ENCODE peak calls at places on chromosomes 12 and 14, in seven cellular contexts. H, L, B, X, K, Y and S are unnamed samples.

GRCh38 chr12:34401659-34402227 is 379.4 kb downstream of the ALG10 start:
- DNase-seq in Y (no peak), B (no peak), L (no peak), H (peak), K (peak), X (no peak), S (no peak)

GRCh38 chr14:103259801-103260628 is 74.0 kb upstream of the EIF5 start:
- DNase-seq in X (no peak), L (no peak), Y (no peak), B (no peak), K (peak), H (no peak), S (no peak)

GRCh38 chr14:85391892-85392291 is 138.1 kb upstream of the FLRT2 start:
- DNase-seq in H (no peak), L (no peak), B (no peak), K (no peak), X (no peak), Y (no peak), S (no peak)

GRCh38 chr12:50699940-50700339 is 64.0 kb upstream of the ATF1 start:
- DNase-seq in Y (no peak), K (no peak), X (no peak), H (no peak), L (no peak), B (no peak), S (no peak)

GRCh38 chr12:53223006-53223305 is 9.1 kb downstream of the RARG start:
- DNase-seq in H (no peak), X (no peak), K (no peak), L (no peak), B (no peak), Y (no peak), S (no peak)

GRCh38 chr12:47751561-47751960 is 7.1 kb downstream of the RAPGEF3 start:
- DNase-seq in B (no peak), X (no peak), K (peak), H (no peak), L (no peak), Y (no peak), S (no peak)

GRCh38 chr12:119036878-119037493 is 55.6 kb downstream of the SRRM4 start:
- DNase-seq in B (peak), H (peak), X (no peak), Y (peak), K (peak), L (peak), S (peak)

GRCh38 chr12:126862500-126862899 is 1404.5 kb upstream of the TMEM132C start:
- DNase-seq in X (no peak), K (no peak), B (no peak), Y (peak), H (no peak), L (no peak), S (no peak)

GRCh38 chr12:52837341-52837741 is 3.2 kb upstream of the KRT79 start:
- DNase-seq in K (no peak), Y (peak), H (no peak), B (no peak), X (no peak), L (no peak), S (no peak)

GRCh38 chr12:91361864-91362263 is 179.2 kb upstream of the DCN start:
- DNase-seq in H (no peak), L (peak), B (no peak), Y (peak), K (no peak), X (no peak), S (no peak)

GRCh38 chr12:94841171-94841570 is 162.3 kb downstream of the NDUFA12 start:
- DNase-seq in H (no peak), K (no peak), Y (no peak), B (no peak), X (no peak), L (no peak), S (no peak)

GRCh38 chr14:90383731-90384542 is 12.9 kb upstream of the CALM1 start:
- DNase-seq in H (peak), Y (peak), L (peak), K (peak), B (peak), X (no peak), S (peak)

GRCh38 chr12:132026061-132026795 is 76.5 kb downstream of the EP400 start:
- DNase-seq in X (no peak), B (no peak), H (no peak), L (no peak), Y (no peak), K (no peak), S (no peak)

GRCh38 chr14:22570132-22570949 is 18.7 kb downstream of the DAD1 start:
- DNase-seq in X (peak), L (peak), H (peak), Y (peak), K (peak), B (peak), S (peak)

GRCh38 chr14:71250791-71251190 is 343.5 kb downstream of the PCNX1 start:
- DNase-seq in L (no peak), H (no peak), B (no peak), X (no peak), Y (no peak), K (no peak), S (no peak)

GRCh38 chr12:25959069-25959961 is 833 bp downstream of the RASSF8 start:
- DNase-seq in X (no peak), H (peak), B (no peak), Y (no peak), K (peak), L (no peak), S (peak)

GRCh38 chr14:35400707-35401421 is 3.7 kb downstream of the NFKBIA start:
- DNase-seq in L (peak), K (no peak), Y (peak), H (no peak), X (no peak), B (no peak), S (no peak)

GRCh38 chr14:55240526-55241178 is 30.6 kb upstream of the FBXO34 start:
- DNase-seq in K (peak), B (no peak), H (peak), L (no peak), X (no peak), Y (no peak), S (no peak)

GRCh38 chr14:90759370-90760054 is 56.7 kb downstream of the TTC7B start:
- DNase-seq in K (no peak), H (peak), X (no peak), B (no peak), Y (no peak), L (no peak), S (no peak)

DNA sequence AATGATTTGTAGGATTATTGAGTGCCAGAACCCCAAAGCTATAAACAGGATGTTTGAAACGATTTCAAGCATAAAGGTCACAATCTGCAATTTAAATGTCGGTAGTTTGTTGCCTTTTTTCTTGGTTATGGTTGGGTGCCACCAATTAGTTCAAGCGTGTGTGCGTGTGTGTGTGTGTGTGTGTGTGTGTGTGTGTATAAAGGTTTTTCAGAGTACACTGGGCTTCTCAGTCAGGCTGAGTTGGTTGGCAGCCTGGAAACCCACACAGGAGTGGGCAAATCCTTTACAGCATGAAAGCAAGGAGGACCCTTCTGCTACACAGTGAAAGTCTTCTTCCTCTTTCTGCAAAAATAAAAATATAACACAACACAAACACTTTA is 13.4 kb upstream of the WSCD2 start:
- DNase-seq in Y (no peak), L (no peak), B (no peak), X (no peak), H (no peak), K (no peak), S (no peak)
- TF ChIP-seq POLR2AphosphoS5 in Y (no peak), L (no peak), B (no peak), X (no peak), H (no peak), K (no peak), S (no peak)

GRCh38 chr12:101935769-101936741 is 58.7 kb downstream of the DRAM1 start:
- DNase-seq in B (no peak), K (no peak), H (no peak), L (no peak), X (peak), Y (peak), S (no peak)
- TF ChIP-seq TAF1 in B (peak), K (no peak), H (no peak), L (no peak), X (peak), Y (no peak), S (peak)

GRCh38 chr12:57004651-57005050 is 1.7 kb downstream of the ZBTB39 start:
- DNase-seq in L (no peak), X (no peak), H (no peak), Y (no peak), K (no peak), B (no peak), S (no peak)

GRCh38 chr12:57008113-57008687 is 1.9 kb upstream of the ZBTB39 start:
- DNase-seq in H (no peak), K (peak), X (peak), B (no peak), Y (peak), L (peak), S (no peak)

GRCh38 chr12:57009949-57010626 is 3.7 kb upstream of the ZBTB39 start:
- DNase-seq in B (no peak), X (no peak), L (no peak), H (no peak), K (no peak), Y (no peak), S (no peak)

GRCh38 chr12:57005980-57006808 is at the start of gene ZBTB39:
- DNase-seq in B (peak), K (peak), H (peak), X (no peak), L (peak), Y (peak), S (peak)

GRCh38 chr12:57006809-57007475 is 596 bp upstream of the ZBTB39 start:
- DNase-seq in B (no peak), H (no peak), L (no peak), Y (no peak), K (no peak), X (no peak), S (no peak)
- TF ChIP-seq POLR2AphosphoS5 in B (no peak), H (no peak), L (no peak), Y (no peak), K (no peak), X (no peak), S (no peak)

GRCh38 chr12:65449400-65449799 is 170.9 kb downstream of the MSRB3 start:
- DNase-seq in L (no peak), Y (no peak), X (no peak), H (no peak), B (no peak), K (no peak), S (no peak)
- TF ChIP-seq TAF1 in L (no peak), Y (no peak), X (no peak), H (no peak), B (no peak), K (no peak), S (no peak)

DNA sequence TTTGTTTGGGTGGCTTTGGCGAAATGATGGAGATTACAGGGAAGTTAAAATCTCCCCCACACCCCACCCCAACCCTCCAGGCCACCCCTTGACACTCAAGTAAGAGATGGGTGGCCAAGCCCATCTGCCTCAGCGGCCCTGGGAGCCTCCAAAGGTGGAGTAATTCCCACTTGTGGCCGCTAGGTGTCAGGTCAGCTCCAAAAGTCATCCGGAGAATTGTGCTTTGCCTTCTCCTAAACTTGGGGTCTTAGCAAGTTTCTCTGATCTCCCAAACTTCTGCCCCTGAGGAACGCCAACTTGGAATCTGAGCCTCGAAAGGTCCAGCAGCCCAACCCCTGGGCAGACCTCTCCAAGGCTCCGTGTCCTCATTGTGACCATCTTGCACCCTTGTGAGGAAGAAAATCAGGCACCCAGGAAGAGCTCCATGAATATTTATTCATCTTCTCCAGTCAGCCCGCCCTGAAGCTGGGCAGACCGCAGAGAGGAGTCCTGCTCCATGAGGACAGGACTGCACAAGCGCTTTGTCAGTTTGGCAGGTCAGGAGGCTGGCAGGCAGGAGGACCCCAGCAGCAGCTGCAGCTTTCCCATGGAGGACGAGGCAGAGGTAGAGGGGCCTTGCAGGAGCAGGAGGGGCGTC is 46.7 kb downstream of the LRRC74A start:
- DNase-seq in X (no peak), Y (peak), K (peak), H (peak), L (peak), B (peak), S (peak)
- TF ChIP-seq POLR2AphosphoS5 in X (no peak), Y (no peak), K (no peak), H (no peak), L (no peak), B (no peak), S (no peak)

DNA sequence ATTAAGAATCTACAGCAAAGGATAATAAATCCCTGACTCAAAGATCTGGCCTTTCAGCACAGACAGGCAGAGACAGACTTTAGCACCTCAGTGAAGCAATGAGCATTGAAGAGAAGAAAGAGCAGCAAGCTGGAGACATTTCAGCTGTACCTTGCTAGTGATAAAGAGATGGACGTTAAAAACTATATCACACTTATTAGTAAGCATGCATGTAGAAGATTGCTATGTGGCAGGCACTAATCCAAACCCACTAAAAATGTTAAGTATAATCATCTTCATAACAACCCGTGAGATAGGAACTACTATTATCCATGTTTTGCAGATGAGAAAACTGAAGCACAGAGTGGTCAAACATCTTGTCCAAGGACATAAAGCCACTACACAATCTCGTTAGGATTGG is 1538.3 kb upstream of the FLRT2 start:
- DNase-seq in L (no peak), X (no peak), Y (no peak), K (no peak), H (no peak), B (no peak), S (no peak)
- TF ChIP-seq TAF1 in L (no peak), X (no peak), Y (no peak), K (no peak), H (no peak), B (no peak), S (no peak)

GRCh38 chr12:19916193-19916498 is 452.2 kb upstream of the PDE3A start:
- DNase-seq in L (no peak), B (no peak), H (no peak), K (no peak), X (no peak), Y (no peak), S (no peak)

GRCh38 chr12:19910681-19911080 is 457.7 kb upstream of the PDE3A start:
- DNase-seq in Y (no peak), B (no peak), K (no peak), H (no peak), X (no peak), L (no peak), S (no peak)

GRCh38 chr12:19916982-19917381 is 451.4 kb upstream of the PDE3A start:
- DNase-seq in K (no peak), Y (no peak), L (no peak), H (no peak), X (no peak), B (no peak), S (no peak)

GRCh38 chr12:19912996-19913395 is 455.3 kb upstream of the PDE3A start:
- DNase-seq in L (peak), X (no peak), K (no peak), B (no peak), Y (no peak), H (no peak), S (no peak)

DNA sequence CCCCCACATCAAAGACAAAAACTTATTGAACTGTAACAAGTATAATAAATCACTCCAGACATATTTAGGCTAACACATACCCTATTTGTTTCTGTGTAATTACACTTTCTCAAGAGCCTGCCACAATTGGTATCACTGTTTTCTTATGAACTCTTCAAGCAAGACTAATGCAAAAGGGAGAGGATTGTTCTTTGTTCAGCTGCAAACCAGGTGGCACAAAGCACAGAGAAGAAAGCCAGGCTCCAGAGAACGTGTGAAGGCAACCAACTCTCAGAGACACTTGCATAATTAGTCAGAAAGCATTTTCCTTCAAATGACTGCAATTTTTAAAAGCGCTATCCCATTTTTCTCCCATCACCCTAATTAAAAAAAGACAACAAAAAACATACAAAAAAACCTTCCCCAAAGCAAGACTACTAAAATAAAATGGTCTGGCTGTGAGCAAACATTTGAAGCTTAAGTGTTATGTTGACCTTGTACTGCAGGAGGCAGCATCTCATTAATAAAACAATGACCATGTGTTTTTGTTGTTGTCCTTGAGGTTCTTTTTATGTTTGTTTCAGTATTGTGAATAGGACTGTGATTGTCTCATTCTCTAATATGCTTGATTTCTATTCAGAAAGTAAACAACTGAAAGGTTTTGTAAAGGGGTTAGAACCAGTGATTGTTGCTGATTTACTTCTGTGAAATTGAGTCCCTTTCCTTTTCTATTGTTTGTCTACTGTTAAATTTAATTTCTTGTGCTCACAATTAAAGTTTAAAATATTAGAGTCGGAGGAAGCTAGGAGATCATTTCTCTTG is 452.7 kb upstream of the PDE3A start:
- DNase-seq in K (peak), Y (no peak), X (no peak), H (no peak), L (no peak), B (no peak), S (no peak)
- TF ChIP-seq POLR2AphosphoS5 in K (no peak), Y (no peak), X (no peak), H (no peak), L (no peak), B (no peak), S (no peak)

GRCh38 chr12:21815306-21816062 is 41.0 kb upstream of the KCNJ8 start:
- DNase-seq in X (no peak), B (no peak), L (no peak), H (no peak), K (no peak), Y (no peak), S (no peak)
- TF ChIP-seq TAF1 in X (no peak), B (no peak), L (no peak), H (no peak), K (no peak), Y (no peak), S (no peak)

DNA sequence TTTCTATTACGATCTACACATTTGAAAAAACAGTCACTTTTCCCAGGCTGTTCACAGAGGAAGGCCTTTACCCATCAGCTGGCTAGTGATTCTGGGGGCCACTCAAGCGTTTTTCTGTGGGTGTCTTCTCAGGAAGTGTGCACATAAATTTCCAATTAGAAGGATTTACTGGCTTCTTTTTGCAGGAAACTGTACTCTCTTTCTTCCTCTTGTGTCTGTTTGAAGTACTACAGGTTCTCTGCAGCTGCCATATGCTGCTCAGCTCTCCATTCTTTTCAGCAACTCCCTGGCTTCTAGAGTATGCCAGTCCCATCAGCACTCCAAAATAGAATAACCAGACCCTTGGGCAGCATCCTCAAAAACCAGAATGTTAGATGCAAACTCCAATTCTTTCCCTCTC is 110.4 kb upstream of the NAV3 start:
- DNase-seq in B (no peak), H (no peak), Y (no peak), K (no peak), X (no peak), L (no peak), S (no peak)
- TF ChIP-seq POLR2AphosphoS5 in B (no peak), H (no peak), Y (no peak), K (no peak), X (no peak), L (no peak), S (no peak)

GRCh38 chr12:108721824-108722223 is 9.5 kb downstream of the CORO1C start:
- DNase-seq in Y (peak), K (no peak), X (no peak), H (no peak), L (no peak), B (no peak), S (no peak)

GRCh38 chr12:108722463-108722862 is 8.9 kb downstream of the CORO1C start:
- DNase-seq in X (no peak), B (no peak), L (no peak), H (no peak), K (no peak), Y (no peak), S (no peak)

GRCh38 chr12:108724890-108725151 is 6.5 kb downstream of the CORO1C start:
- DNase-seq in Y (no peak), L (no peak), B (no peak), X (no peak), K (no peak), H (no peak), S (no peak)

GRCh38 chr12:108722992-108723766 is 8.1 kb downstream of the CORO1C start:
- DNase-seq in H (no peak), X (no peak), B (no peak), Y (no peak), K (no peak), L (no peak), S (no peak)

GRCh38 chr12:108724054-108724889 is 7.0 kb downstream of the CORO1C start:
- DNase-seq in Y (peak), B (no peak), H (no peak), X (no peak), K (no peak), L (no peak), S (no peak)
- TF ChIP-seq TAF1 in Y (no peak), B (no peak), H (no peak), X (no peak), K (no peak), L (no peak), S (no peak)